ENCODE peak calls at places on chromosome 11, in ten cellular contexts. One of them, this sample, is unnamed.

GRCh38 chr11:11148104-11148509 is 204.9 kb downstream of the CSNK2A3 start:
- DNase-seq in DMS79 treated with DMSO at 0.1 percent for 48 hours: no peak
- DNase-seq in gastrocnemius medialis: peak
- DNase-seq in NCI-H1417 treated with DMSO at 0.1 percent for 48 hours: no peak
- DNase-seq in DMS153: no peak
- DNase-seq in activated T-cell treated with anti-CD3 and anti-CD28 coated beads for 24 hours: no peak
- DNase-seq in HFF-Myc: peak
- DNase-seq in HFFc6: peak
- DNase-seq in GM20000: no peak
- DNase-seq in T-cell: no peak
- DNase-seq in this sample: peak

GRCh38 chr11:76642341-76642740 is 28.2 kb downstream of the LRRC32 start:
- DNase-seq in DMS153: no peak
- DNase-seq in NCI-H1417 treated with DMSO at 0.1 percent for 48 hours: peak
- DNase-seq in gastrocnemius medialis: no peak
- DNase-seq in GM20000: no peak
- DNase-seq in activated T-cell treated with anti-CD3 and anti-CD28 coated beads for 24 hours: peak
- DNase-seq in HFFc6: no peak
- DNase-seq in HFF-Myc: no peak
- DNase-seq in DMS79 treated with DMSO at 0.1 percent for 48 hours: no peak
- DNase-seq in T-cell: no peak
- DNase-seq in this sample: no peak

GRCh38 chr11:125618383-125618782 is 6.6 kb upstream of the CHEK1 start:
- DNase-seq in activated T-cell treated with anti-CD3 and anti-CD28 coated beads for 24 hours: no peak
- DNase-seq in DMS79 treated with DMSO at 0.1 percent for 48 hours: no peak
- DNase-seq in DMS153: no peak
- DNase-seq in T-cell: no peak
- DNase-seq in HFF-Myc: no peak
- DNase-seq in gastrocnemius medialis: no peak
- DNase-seq in GM20000: no peak
- DNase-seq in NCI-H1417 treated with DMSO at 0.1 percent for 48 hours: no peak
- DNase-seq in HFFc6: no peak
- DNase-seq in this sample: no peak

GRCh38 chr11:134502153-134502550 is 90.1 kb upstream of the B3GAT1 start:
- DNase-seq in HFF-Myc: no peak
- DNase-seq in T-cell: no peak
- DNase-seq in HFFc6: no peak
- DNase-seq in gastrocnemius medialis: no peak
- DNase-seq in NCI-H1417 treated with DMSO at 0.1 percent for 48 hours: no peak
- DNase-seq in GM20000: no peak
- DNase-seq in DMS153: no peak
- DNase-seq in activated T-cell treated with anti-CD3 and anti-CD28 coated beads for 24 hours: no peak
- DNase-seq in DMS79 treated with DMSO at 0.1 percent for 48 hours: no peak
- DNase-seq in this sample: no peak

GRCh38 chr11:130179396-130180306 is 20.1 kb downstream of the ST14 start:
- DNase-seq in DMS79 treated with DMSO at 0.1 percent for 48 hours: peak
- DNase-seq in HFFc6: no peak
- DNase-seq in GM20000: no peak
- DNase-seq in HFF-Myc: no peak
- DNase-seq in gastrocnemius medialis: no peak
- DNase-seq in activated T-cell treated with anti-CD3 and anti-CD28 coated beads for 24 hours: no peak
- DNase-seq in NCI-H1417 treated with DMSO at 0.1 percent for 48 hours: peak
- DNase-seq in DMS153: no peak
- DNase-seq in T-cell: no peak
- DNase-seq in this sample: no peak

GRCh38 chr11:56783448-56784041 is 35.0 kb upstream of the OR9G4 start:
- DNase-seq in HFF-Myc: peak
- DNase-seq in NCI-H1417 treated with DMSO at 0.1 percent for 48 hours: no peak
- DNase-seq in T-cell: no peak
- DNase-seq in DMS153: peak
- DNase-seq in DMS79 treated with DMSO at 0.1 percent for 48 hours: no peak
- DNase-seq in activated T-cell treated with anti-CD3 and anti-CD28 coated beads for 24 hours: no peak
- DNase-seq in HFFc6: peak
- DNase-seq in gastrocnemius medialis: no peak
- DNase-seq in GM20000: peak
- DNase-seq in this sample: no peak

GRCh38 chr11:65781152-65781961 is 581 bp upstream of the AP5B1 start:
- DNase-seq in DMS153: no peak
- DNase-seq in T-cell: no peak
- DNase-seq in DMS79 treated with DMSO at 0.1 percent for 48 hours: no peak
- DNase-seq in HFF-Myc: no peak
- DNase-seq in NCI-H1417 treated with DMSO at 0.1 percent for 48 hours: no peak
- DNase-seq in HFFc6: no peak
- DNase-seq in activated T-cell treated with anti-CD3 and anti-CD28 coated beads for 24 hours: no peak
- DNase-seq in gastrocnemius medialis: peak
- DNase-seq in GM20000: no peak
- DNase-seq in this sample: peak

GRCh38 chr11:93614111-93614784 is 47.2 kb upstream of the CEP295 start:
- DNase-seq in NCI-H1417 treated with DMSO at 0.1 percent for 48 hours: no peak
- DNase-seq in HFF-Myc: no peak
- DNase-seq in HFFc6: no peak
- DNase-seq in activated T-cell treated with anti-CD3 and anti-CD28 coated beads for 24 hours: no peak
- DNase-seq in GM20000: no peak
- DNase-seq in DMS153: no peak
- DNase-seq in DMS79 treated with DMSO at 0.1 percent for 48 hours: no peak
- DNase-seq in gastrocnemius medialis: no peak
- DNase-seq in T-cell: peak
- DNase-seq in this sample: no peak

GRCh38 chr11:70826541-70826943 is 425.8 kb downstream of the SHANK2 start:
- DNase-seq in NCI-H1417 treated with DMSO at 0.1 percent for 48 hours: no peak
- DNase-seq in activated T-cell treated with anti-CD3 and anti-CD28 coated beads for 24 hours: no peak
- DNase-seq in GM20000: no peak
- DNase-seq in DMS153: peak
- DNase-seq in HFF-Myc: no peak
- DNase-seq in HFFc6: no peak
- DNase-seq in gastrocnemius medialis: no peak
- DNase-seq in T-cell: no peak
- DNase-seq in DMS79 treated with DMSO at 0.1 percent for 48 hours: peak
- DNase-seq in this sample: no peak

GRCh38 chr11:33492569-33492968 is 208.1 kb downstream of the C11orf91 start:
- DNase-seq in DMS79 treated with DMSO at 0.1 percent for 48 hours: no peak
- DNase-seq in HFFc6: no peak
- DNase-seq in NCI-H1417 treated with DMSO at 0.1 percent for 48 hours: no peak
- DNase-seq in gastrocnemius medialis: no peak
- DNase-seq in T-cell: no peak
- DNase-seq in activated T-cell treated with anti-CD3 and anti-CD28 coated beads for 24 hours: no peak
- DNase-seq in HFF-Myc: no peak
- DNase-seq in GM20000: no peak
- DNase-seq in DMS153: no peak
- DNase-seq in this sample: no peak

GRCh38 chr11:40188848-40189247 is 1270.6 kb downstream of the LRRC4C start:
- DNase-seq in NCI-H1417 treated with DMSO at 0.1 percent for 48 hours: peak
- DNase-seq in GM20000: no peak
- DNase-seq in T-cell: no peak
- DNase-seq in HFFc6: no peak
- DNase-seq in DMS153: peak
- DNase-seq in gastrocnemius medialis: no peak
- DNase-seq in activated T-cell treated with anti-CD3 and anti-CD28 coated beads for 24 hours: no peak
- DNase-seq in DMS79 treated with DMSO at 0.1 percent for 48 hours: peak
- DNase-seq in HFF-Myc: no peak
- DNase-seq in this sample: no peak

GRCh38 chr11:83061883-83062282 is 9.8 kb downstream of the RAB30 start:
- DNase-seq in HFF-Myc: no peak
- DNase-seq in DMS79 treated with DMSO at 0.1 percent for 48 hours: no peak
- DNase-seq in NCI-H1417 treated with DMSO at 0.1 percent for 48 hours: no peak
- DNase-seq in activated T-cell treated with anti-CD3 and anti-CD28 coated beads for 24 hours: no peak
- DNase-seq in HFFc6: no peak
- DNase-seq in gastrocnemius medialis: no peak
- DNase-seq in T-cell: no peak
- DNase-seq in DMS153: no peak
- DNase-seq in GM20000: peak
- DNase-seq in this sample: no peak

GRCh38 chr11:116879789-116880402 is 42.5 kb upstream of the APOA1 start:
- DNase-seq in T-cell: no peak
- DNase-seq in DMS153: peak
- DNase-seq in NCI-H1417 treated with DMSO at 0.1 percent for 48 hours: peak
- DNase-seq in gastrocnemius medialis: no peak
- DNase-seq in DMS79 treated with DMSO at 0.1 percent for 48 hours: peak
- DNase-seq in activated T-cell treated with anti-CD3 and anti-CD28 coated beads for 24 hours: no peak
- DNase-seq in HFFc6: peak
- DNase-seq in HFF-Myc: peak
- DNase-seq in GM20000: peak
- DNase-seq in this sample: no peak

GRCh38 chr11:103652013-103652412 is 384.4 kb upstream of the DDI1 start:
- DNase-seq in DMS153: no peak
- DNase-seq in T-cell: no peak
- DNase-seq in NCI-H1417 treated with DMSO at 0.1 percent for 48 hours: no peak
- DNase-seq in HFFc6: peak
- DNase-seq in GM20000: no peak
- DNase-seq in activated T-cell treated with anti-CD3 and anti-CD28 coated beads for 24 hours: no peak
- DNase-seq in HFF-Myc: no peak
- DNase-seq in gastrocnemius medialis: no peak
- DNase-seq in DMS79 treated with DMSO at 0.1 percent for 48 hours: no peak
- DNase-seq in this sample: no peak

GRCh38 chr11:64297722-64298358 is 2.3 kb upstream of the CATSPERZ start:
- DNase-seq in HFF-Myc: no peak
- DNase-seq in DMS153: no peak
- DNase-seq in HFFc6: no peak
- DNase-seq in gastrocnemius medialis: no peak
- DNase-seq in GM20000: no peak
- DNase-seq in activated T-cell treated with anti-CD3 and anti-CD28 coated beads for 24 hours: no peak
- DNase-seq in NCI-H1417 treated with DMSO at 0.1 percent for 48 hours: no peak
- DNase-seq in DMS79 treated with DMSO at 0.1 percent for 48 hours: peak
- DNase-seq in T-cell: no peak
- DNase-seq in this sample: no peak

GRCh38 chr11:65448418-65449196 is 26.0 kb downstream of the NEAT1 start:
- DNase-seq in gastrocnemius medialis: peak
- DNase-seq in activated T-cell treated with anti-CD3 and anti-CD28 coated beads for 24 hours: no peak
- DNase-seq in DMS153: no peak
- DNase-seq in NCI-H1417 treated with DMSO at 0.1 percent for 48 hours: no peak
- DNase-seq in HFF-Myc: no peak
- DNase-seq in DMS79 treated with DMSO at 0.1 percent for 48 hours: no peak
- DNase-seq in GM20000: no peak
- DNase-seq in HFFc6: peak
- DNase-seq in T-cell: no peak
- DNase-seq in this sample: no peak

GRCh38 chr11:124070906-124071621 is 29.9 kb upstream of the OR10G7 start:
- DNase-seq in gastrocnemius medialis: peak
- DNase-seq in HFFc6: peak
- DNase-seq in DMS79 treated with DMSO at 0.1 percent for 48 hours: peak
- DNase-seq in DMS153: peak
- DNase-seq in T-cell: peak
- DNase-seq in NCI-H1417 treated with DMSO at 0.1 percent for 48 hours: peak
- DNase-seq in HFF-Myc: peak
- DNase-seq in GM20000: peak
- DNase-seq in activated T-cell treated with anti-CD3 and anti-CD28 coated beads for 24 hours: peak
- DNase-seq in this sample: peak

GRCh38 chr11:79039122-79039521 is 401.7 kb downstream of the TENM4 start:
- DNase-seq in HFFc6: no peak
- DNase-seq in gastrocnemius medialis: no peak
- DNase-seq in activated T-cell treated with anti-CD3 and anti-CD28 coated beads for 24 hours: no peak
- DNase-seq in HFF-Myc: no peak
- DNase-seq in T-cell: no peak
- DNase-seq in DMS153: no peak
- DNase-seq in NCI-H1417 treated with DMSO at 0.1 percent for 48 hours: no peak
- DNase-seq in DMS79 treated with DMSO at 0.1 percent for 48 hours: no peak
- DNase-seq in GM20000: no peak
- DNase-seq in this sample: no peak